ENCODE peak calls at places on chromosomes 6 and 20, in five cellular contexts. Y, B, K, R and V are unnamed samples.
A peak's percentile ranks its signal among the peaks of the same experiment; 100 is the strongest.

GRCh38 chr6:140857734-140858380 is 1274.9 kb upstream of the GJE1 start:
- DNase-seq in K (no peak), B (peak; percentile 85), Y (peak; percentile 95), R (no peak), V (no peak)

GRCh38 chr6:12608874-12609273 is 107.7 kb upstream of the PHACTR1 start:
- DNase-seq in Y (no peak), R (no peak), B (no peak), K (no peak), V (no peak)

GRCh38 chr6:123622780-123623179 is 14.0 kb downstream of the TRDN start:
- DNase-seq in K (no peak), Y (no peak), B (no peak), R (no peak), V (no peak)

GRCh38 chr20:25372584-25373336 is 17.9 kb downstream of the ABHD12 start:
- DNase-seq in K (no peak), B (peak; percentile 97), R (no peak), Y (peak; percentile 99), V (no peak)

GRCh38 chr20:35953411-35954199 is 697 bp downstream of the SCAND1 start:
- DNase-seq in K (peak; percentile 61), Y (peak; percentile 28), R (no peak), B (no peak), V (no peak)

GRCh38 chr6:68876792-68877493 is 241.9 kb downstream of the ADGRB3 start:
- DNase-seq in Y (peak; percentile 4), B (peak; percentile 31), K (peak; percentile 8), R (no peak), V (no peak)

GRCh38 chr6:165846123-165846966 is 183.3 kb upstream of the PDE10A start:
- DNase-seq in B (no peak), Y (peak; percentile 8), K (no peak), R (no peak), V (no peak)

GRCh38 chr20:31992086-31992485 is 18.2 kb upstream of the CCM2L start:
- DNase-seq in B (no peak), R (no peak), Y (no peak), K (no peak), V (no peak)

GRCh38 chr20:63529861-63530787 is 7.1 kb downstream of the PTK6 start:
- DNase-seq in K (no peak), R (no peak), Y (no peak), B (no peak), V (no peak)

GRCh38 chr20:38805502-38805957 is at the start of gene PPP1R16B:
- DNase-seq in Y (no peak), B (peak; percentile 19), R (no peak), K (peak; percentile 74), V (peak; percentile 66)

GRCh38 chr6:125858427-125859320 is 67.9 kb downstream of the NCOA7 start:
- DNase-seq in R (peak; percentile 69), Y (peak; percentile 80), K (peak; percentile 95), B (peak; percentile 83), V (peak; percentile 62)

DNA sequence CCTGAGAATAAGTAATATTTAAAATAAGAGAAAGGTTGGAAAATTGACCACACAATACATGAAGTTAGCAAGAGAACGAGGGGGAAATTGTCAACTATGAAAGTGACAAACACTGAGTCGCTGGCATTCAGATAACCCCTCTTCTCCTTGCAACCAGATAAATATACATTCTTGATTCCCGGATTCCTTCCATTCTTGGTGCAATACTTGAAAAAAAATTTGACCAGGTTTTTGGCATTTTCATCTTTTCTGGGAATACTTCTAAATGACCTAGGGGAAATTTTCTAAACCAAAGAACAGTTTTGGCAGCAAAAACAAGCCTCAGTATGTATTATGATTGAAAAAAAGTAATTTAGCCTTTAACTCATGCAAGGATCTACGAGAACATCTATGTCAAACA is 164.0 kb downstream of the PDE7B start:
- DNase-seq in B (no peak), K (no peak), Y (peak; percentile 55), R (no peak), V (no peak)
- H3K4me3 ChIP-seq in B (no peak overlapping the region), K (no peak overlapping the region), Y (no peak overlapping the region), R (no peak overlapping the region), V (no peak overlapping the region)

GRCh38 chr6:87155920-87156600 is 695 bp downstream of the ZNF292 start:
- DNase-seq in K (peak; percentile 88), Y (peak; percentile 46), B (peak; percentile 78), R (no peak), V (peak; percentile 85)
- H2BK15ac ChIP-seq in K (no peak overlapping the region), Y (peak overlapping the region; percentile 12), B (no peak overlapping the region), R (no peak overlapping the region), V (peak overlapping the region; percentile 99)

DNA sequence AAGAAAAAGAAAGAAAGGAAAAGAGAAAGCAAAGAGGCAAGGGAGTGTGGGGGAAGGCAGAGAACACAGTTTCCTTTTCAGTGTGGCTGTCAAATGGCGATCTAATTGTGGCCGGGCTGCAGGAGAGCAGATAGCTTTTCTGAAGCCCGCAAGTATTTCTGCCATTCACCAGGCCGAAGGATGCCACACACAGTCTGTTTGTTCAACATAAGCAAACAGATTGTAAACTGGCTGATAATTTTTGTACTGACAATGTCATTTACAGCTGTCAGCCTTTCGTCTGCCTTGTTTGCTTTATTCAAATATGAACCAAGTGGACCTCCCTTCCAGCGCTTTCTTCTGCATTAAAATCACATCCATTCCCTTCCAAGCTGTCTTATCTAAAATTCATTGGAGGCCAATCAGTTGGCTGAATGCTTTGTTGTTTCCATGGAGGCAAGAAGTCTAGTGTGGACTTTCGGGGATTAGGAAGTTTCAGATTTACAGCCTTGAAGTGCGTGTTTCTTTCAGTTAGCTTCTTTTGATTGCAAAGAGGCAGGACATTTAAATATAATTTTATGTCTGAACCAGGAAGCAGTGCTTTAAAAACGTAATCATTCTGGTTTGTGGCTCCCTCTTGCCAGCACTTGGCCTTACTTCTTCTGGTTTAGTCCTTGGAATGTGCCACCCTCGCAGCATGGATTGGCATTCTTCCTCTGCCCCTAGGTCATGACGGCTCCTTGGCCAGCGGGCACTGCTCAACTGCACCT is 180.3 kb downstream of the FOXA2 start:
- DNase-seq in K (peak; percentile 12), R (no peak), B (peak; percentile 1), Y (no peak), V (peak; percentile 20)
- H3K4ac ChIP-seq in K (no peak overlapping the region), R (no peak overlapping the region), B (no peak overlapping the region), Y (no peak overlapping the region), V (no peak overlapping the region)

DNA sequence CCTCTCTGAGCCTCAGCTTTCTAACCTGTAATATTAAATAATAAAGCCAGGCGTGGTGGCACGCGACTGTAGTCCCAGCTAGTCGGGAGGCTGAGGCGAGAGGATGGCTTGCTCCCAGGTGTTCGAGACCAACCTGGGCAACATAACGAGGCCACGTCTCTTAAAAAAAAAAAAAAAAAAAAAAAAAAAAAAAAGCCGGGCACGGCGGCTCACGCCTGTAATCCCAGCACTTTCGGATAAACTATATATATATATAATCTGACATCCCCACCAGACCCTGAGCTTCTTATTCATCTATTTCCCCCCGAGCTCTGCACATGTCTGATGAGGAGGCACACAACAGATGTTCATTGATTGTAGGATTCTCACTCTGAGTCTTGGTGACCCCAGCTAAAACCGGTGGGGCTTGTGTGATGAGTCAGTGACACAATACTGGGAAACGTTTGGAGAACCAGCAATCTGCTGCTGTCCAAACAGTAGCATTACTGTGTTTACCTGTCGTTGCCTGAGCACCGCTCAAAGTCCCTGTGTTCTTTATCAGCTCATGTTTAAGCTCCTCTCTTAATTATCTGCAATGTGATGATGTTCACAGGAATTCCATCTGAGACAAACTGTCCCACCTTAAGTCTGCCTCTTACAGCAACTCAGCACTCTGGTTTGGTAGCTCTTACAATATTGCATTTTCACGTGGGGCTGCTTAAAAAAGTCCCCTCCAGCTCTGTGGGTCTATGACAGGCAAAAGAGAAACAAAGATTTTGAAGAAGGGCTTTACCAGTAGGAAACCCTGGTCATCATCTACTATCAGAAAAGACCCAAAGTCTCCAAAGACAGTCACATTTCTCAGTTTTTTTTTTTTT is 1.0 kb upstream of the SPATA2 start:
- DNase-seq in K (peak; percentile 74), B (peak; percentile 56), R (no peak), Y (peak; percentile 55), V (no peak)
- H3K4me3 ChIP-seq in K (no peak overlapping the region), B (peak overlapping the region; percentile 94), R (peak overlapping the region; percentile 94), Y (peak overlapping the region; percentile 90), V (peak overlapping the region; percentile 86)